ENCODE peak calls at places on chromosomes 13 and 19, in five cellular contexts. U, Q, P, W and Y are unnamed samples.

GRCh38 chr19:55753401-55753800 is 5.5 kb upstream of the RFPL4A start:
- DNase-seq in W (no peak), U (no peak), P (peak), Q (no peak), Y (peak)

GRCh38 chr19:47512183-47512947 is 2.5 kb downstream of the NAPA start:
- DNase-seq in Q (no peak), U (no peak), W (no peak), P (peak), Y (peak)

GRCh38 chr19:3284759-3285646 is 60.5 kb downstream of the CELF5 start:
- DNase-seq in Q (peak), W (peak), U (no peak), P (peak), Y (peak)

GRCh38 chr19:32542477-32543106 is 38.4 kb upstream of the PDCD5 start:
- DNase-seq in P (no peak), W (no peak), U (no peak), Q (no peak), Y (no peak)

GRCh38 chr13:25771208-25771607 is 280.6 kb downstream of the SHISA2 start:
- DNase-seq in U (no peak), P (no peak), W (no peak), Q (no peak), Y (no peak)

GRCh38 chr19:45385392-45386221 is 15.2 kb upstream of the ERCC2 start:
- DNase-seq in U (no peak), W (no peak), P (no peak), Q (no peak), Y (no peak)

GRCh38 chr13:26968431-26969335 is 202.9 kb downstream of the USP12 start:
- DNase-seq in U (peak), W (no peak), P (peak), Q (no peak), Y (peak)

GRCh38 chr19:6224308-6224675 is 55.5 kb downstream of the MLLT1 start:
- DNase-seq in W (no peak), Q (no peak), P (no peak), U (no peak), Y (no peak)

GRCh38 chr19:33047422-33047821 is 17.3 kb downstream of the RHPN2 start:
- DNase-seq in U (no peak), W (no peak), P (peak), Q (no peak), Y (peak)